ENCODE peak calls at places on chromosome 14, in nine cellular contexts. B is neural progenitor cell, V is endothelial cell of umbilical vein, E is AG04450, J is left ventricle myocardium inferior, A is RPMI8226, M is NCI-H524, R is GDM1, I is suprapubic skin. L is an unnamed sample.

GRCh38 chr14:71169028-71169427 is 261.8 kb downstream of the PCNX1 start:
- DNase-seq in B (no peak), V (no peak), E (no peak), J (no peak), A (no peak), M (no peak), R (no peak), I (no peak), L (no peak)

GRCh38 chr14:76193696-76194095 is 42.0 kb downstream of the GPATCH2L start:
- DNase-seq in B (no peak), V (no peak), E (no peak), J (no peak), A (no peak), M (no peak), R (no peak), I (no peak), L (no peak)

GRCh38 chr14:74275265-74275841 is 27.4 kb downstream of the ABCD4 start:
- DNase-seq in B (no peak), V (no peak), E (peak; percentile 37), J (no peak), A (no peak), M (peak; percentile 100), R (no peak), I (no peak), L (no peak)

GRCh38 chr14:28807518-28807917 is 40.9 kb downstream of the FOXG1 start:
- DNase-seq in B (no peak), V (no peak), E (no peak), J (no peak), A (no peak), M (no peak), R (no peak), I (no peak), L (no peak)

GRCh38 chr14:67557656-67558055 is 24.6 kb downstream of the PLEKHH1 start:
- DNase-seq in B (no peak), V (no peak), E (no peak), J (no peak), A (no peak), M (no peak), R (no peak), I (peak; percentile 28), L (no peak)

GRCh38 chr14:88426271-88426670 is 40.8 kb downstream of the SPATA7 start:
- DNase-seq in B (peak; percentile 7), V (no peak), E (peak; percentile 10), J (no peak), A (no peak), M (no peak), R (no peak), I (no peak), L (no peak)

GRCh38 chr14:89399157-89399556 is 17.9 kb downstream of the FOXN3 start:
- DNase-seq in B (no peak), V (no peak), E (no peak), J (no peak), A (no peak), M (no peak), R (no peak), I (peak; percentile 46), L (no peak)

GRCh38 chr14:21558703-21559063 is 21.2 kb downstream of the OR10G3 start:
- DNase-seq in B (no peak), V (no peak), E (no peak), J (no peak), A (no peak), M (no peak), R (no peak), I (no peak), L (no peak)

GRCh38 chr14:94320243-94320642 is 2.9 kb downstream of the SERPINA6 start:
- DNase-seq in B (no peak), V (no peak), E (no peak), J (no peak), A (no peak), M (no peak), R (no peak), I (no peak), L (no peak)

GRCh38 chr14:99519347-99519881 is 38.2 kb downstream of the CCNK start:
- DNase-seq in B (no peak), V (no peak), E (no peak), J (no peak), A (no peak), M (no peak), R (no peak), I (peak; percentile 30), L (peak; percentile 23)

GRCh38 chr14:69876848-69877306 is 2.3 kb upstream of the SMOC1 start:
- DNase-seq in B (no peak), V (peak; percentile 4), E (no peak), J (no peak), A (no peak), M (no peak), R (no peak), I (no peak), L (no peak)

GRCh38 chr14:91249841-91250616 is 5.5 kb upstream of the GPR68 start:
- DNase-seq in B (peak; percentile 85), V (no peak), E (no peak), J (no peak), A (peak; percentile 90), M (peak; percentile 99), R (peak; percentile 22), I (no peak), L (peak; percentile 75)

GRCh38 chr14:99726538-99727095 is 42.5 kb downstream of the CYP46A1 start:
- DNase-seq in B (no peak), V (no peak), E (no peak), J (no peak), A (no peak), M (no peak), R (no peak), I (peak; percentile 52), L (peak; percentile 40)

GRCh38 chr14:22897357-22897756 is 14.3 kb downstream of the REM2 start:
- DNase-seq in B (no peak), V (no peak), E (no peak), J (no peak), A (no peak), M (no peak), R (no peak), I (no peak), L (peak; percentile 36)

GRCh38 chr14:38205949-38206665 is 1.6 kb upstream of the SSTR1 start:
- DNase-seq in B (no peak), V (no peak), E (no peak), J (no peak), A (no peak), M (no peak), R (no peak), I (no peak), L (no peak)

GRCh38 chr14:52071675-52072074 is 2.8 kb upstream of the NID2 start:
- DNase-seq in B (peak; percentile 43), V (peak; percentile 61), E (no peak), J (no peak), A (no peak), M (peak; percentile 50), R (no peak), I (no peak), L (no peak)

GRCh38 chr14:77985235-77985634 is 184.9 kb upstream of the NRXN3 start:
- DNase-seq in B (no peak), V (no peak), E (no peak), J (no peak), A (no peak), M (no peak), R (no peak), I (no peak), L (peak; percentile 42)